ENCODE peak calls at places on chromosome 12, in six cellular contexts. One of them, this sample, is unnamed.

GRCh38 chr12:17035372-17035771 is 429.4 kb upstream of the LMO3 start:
- DNase-seq in lung: no peak
- DNase-seq in stomach: no peak
- DNase-seq in kidney epithelial cell: no peak
- DNase-seq in H1: no peak
- DNase-seq in ascending aorta: no peak
- DNase-seq in this sample: no peak

GRCh38 chr12:68641138-68641537 is 30.4 kb downstream of the RAP1B start:
- DNase-seq in lung: no peak
- DNase-seq in stomach: no peak
- DNase-seq in kidney epithelial cell: no peak
- DNase-seq in H1: no peak
- DNase-seq in ascending aorta: no peak
- DNase-seq in this sample: no peak

GRCh38 chr12:25186788-25187397 is 8.1 kb downstream of the DNAI7 start:
- DNase-seq in lung: no peak
- DNase-seq in stomach: no peak
- DNase-seq in kidney epithelial cell: no peak
- DNase-seq in H1: no peak
- DNase-seq in ascending aorta: no peak
- DNase-seq in this sample: no peak

GRCh38 chr12:27505124-27505523 is 18.9 kb upstream of the PPFIBP1 start:
- DNase-seq in lung: no peak
- DNase-seq in stomach: no peak
- DNase-seq in kidney epithelial cell: no peak
- DNase-seq in H1: no peak
- DNase-seq in ascending aorta: no peak
- DNase-seq in this sample: no peak

GRCh38 chr12:57611116-57611809 is at the start of gene ARHGEF25:
- DNase-seq in lung: peak; percentile 41
- DNase-seq in stomach: peak; percentile 53
- DNase-seq in kidney epithelial cell: no peak
- DNase-seq in H1: no peak
- DNase-seq in ascending aorta: no peak
- DNase-seq in this sample: peak; percentile 93

GRCh38 chr12:67141405-67142018 is 127.6 kb upstream of the CAND1 start:
- DNase-seq in lung: no peak
- DNase-seq in stomach: no peak
- DNase-seq in kidney epithelial cell: no peak
- DNase-seq in H1: no peak
- DNase-seq in ascending aorta: no peak
- DNase-seq in this sample: no peak

GRCh38 chr12:24754690-24755638 is 193.9 kb downstream of the BCAT1 start:
- DNase-seq in lung: peak; percentile 58
- DNase-seq in stomach: no peak
- DNase-seq in kidney epithelial cell: peak; percentile 77
- DNase-seq in H1: no peak
- DNase-seq in ascending aorta: no peak
- DNase-seq in this sample: no peak

GRCh38 chr12:113422030-113422900 is at the start of gene SDSL:
- DNase-seq in lung: peak; percentile 76
- DNase-seq in stomach: peak; percentile 73
- DNase-seq in kidney epithelial cell: peak; percentile 85
- DNase-seq in H1: peak; percentile 29
- DNase-seq in ascending aorta: peak; percentile 57
- DNase-seq in this sample: peak; percentile 80

GRCh38 chr12:11795910-11796459 is 146.5 kb downstream of the ETV6 start:
- DNase-seq in lung: no peak
- DNase-seq in stomach: no peak
- DNase-seq in kidney epithelial cell: peak; percentile 90
- DNase-seq in H1: no peak
- DNase-seq in ascending aorta: no peak
- DNase-seq in this sample: no peak

GRCh38 chr12:69502342-69503081 is 32.3 kb downstream of the FRS2 start:
- DNase-seq in lung: no peak
- DNase-seq in stomach: no peak
- DNase-seq in kidney epithelial cell: no peak
- DNase-seq in H1: no peak
- DNase-seq in ascending aorta: no peak
- DNase-seq in this sample: no peak

GRCh38 chr12:10372534-10372931 is 17.3 kb downstream of the KLRK1 start:
- DNase-seq in lung: no peak
- DNase-seq in stomach: no peak
- DNase-seq in kidney epithelial cell: no peak
- DNase-seq in H1: no peak
- DNase-seq in ascending aorta: no peak
- DNase-seq in this sample: no peak

GRCh38 chr12:62192486-62193250 is 67.5 kb upstream of the USP15 start:
- DNase-seq in lung: peak; percentile 54
- DNase-seq in stomach: peak; percentile 35
- DNase-seq in kidney epithelial cell: no peak
- DNase-seq in H1: no peak
- DNase-seq in ascending aorta: no peak
- DNase-seq in this sample: peak; percentile 59

GRCh38 chr12:43758247-43758727 is 303 bp downstream of the PUS7L start:
- DNase-seq in lung: peak; percentile 45
- DNase-seq in stomach: peak; percentile 26
- DNase-seq in kidney epithelial cell: peak; percentile 9
- DNase-seq in H1: no peak
- DNase-seq in ascending aorta: no peak
- DNase-seq in this sample: peak; percentile 62

GRCh38 chr12:32159925-32160324 is 53.3 kb downstream of the BICD1 start:
- DNase-seq in lung: no peak
- DNase-seq in stomach: no peak
- DNase-seq in kidney epithelial cell: no peak
- DNase-seq in H1: no peak
- DNase-seq in ascending aorta: no peak
- DNase-seq in this sample: no peak

GRCh38 chr12:28780096-28780495 is 369.0 kb upstream of the FAR2 start:
- DNase-seq in lung: no peak
- DNase-seq in stomach: no peak
- DNase-seq in kidney epithelial cell: peak; percentile 65
- DNase-seq in H1: no peak
- DNase-seq in ascending aorta: no peak
- DNase-seq in this sample: no peak

GRCh38 chr12:75208851-75209781 is 523 bp downstream of the KCNC2 start:
- DNase-seq in lung: no peak
- DNase-seq in stomach: no peak
- DNase-seq in kidney epithelial cell: no peak
- DNase-seq in H1: no peak
- DNase-seq in ascending aorta: no peak
- DNase-seq in this sample: no peak

GRCh38 chr12:45839917-45840316 is 110.4 kb downstream of the ARID2 start:
- DNase-seq in lung: no peak
- DNase-seq in stomach: no peak
- DNase-seq in kidney epithelial cell: no peak
- DNase-seq in H1: no peak
- DNase-seq in ascending aorta: no peak
- DNase-seq in this sample: no peak

GRCh38 chr12:53798575-53798974 is 46.8 kb upstream of the CISTR start:
- DNase-seq in lung: no peak
- DNase-seq in stomach: no peak
- DNase-seq in kidney epithelial cell: peak; percentile 21
- DNase-seq in H1: no peak
- DNase-seq in ascending aorta: no peak
- DNase-seq in this sample: no peak

GRCh38 chr12:82089369-82090121 is 268.6 kb downstream of the CCDC59 start:
- DNase-seq in lung: no peak
- DNase-seq in stomach: no peak
- DNase-seq in kidney epithelial cell: no peak
- DNase-seq in H1: no peak
- DNase-seq in ascending aorta: no peak
- DNase-seq in this sample: no peak

GRCh38 chr12:97173672-97174385 is 266.8 kb downstream of the NEDD1 start:
- DNase-seq in lung: no peak
- DNase-seq in stomach: no peak
- DNase-seq in kidney epithelial cell: no peak
- DNase-seq in H1: no peak
- DNase-seq in ascending aorta: no peak
- DNase-seq in this sample: no peak

GRCh38 chr12:103382119-103382518 is 113.6 kb downstream of the C12orf42 start:
- DNase-seq in lung: no peak
- DNase-seq in stomach: no peak
- DNase-seq in kidney epithelial cell: no peak
- DNase-seq in H1: no peak
- DNase-seq in ascending aorta: no peak
- DNase-seq in this sample: no peak

GRCh38 chr12:11840350-11840749 is 190.9 kb downstream of the ETV6 start:
- DNase-seq in lung: no peak
- DNase-seq in stomach: no peak
- DNase-seq in kidney epithelial cell: no peak
- DNase-seq in H1: no peak
- DNase-seq in ascending aorta: no peak
- DNase-seq in this sample: no peak

GRCh38 chr12:58741226-58741625 is 179.1 kb downstream of the LRIG3 start:
- DNase-seq in lung: no peak
- DNase-seq in stomach: no peak
- DNase-seq in kidney epithelial cell: no peak
- DNase-seq in H1: no peak
- DNase-seq in ascending aorta: no peak
- DNase-seq in this sample: no peak

GRCh38 chr12:79944565-79944964 is 9.7 kb upstream of the PPP1R12A start:
- DNase-seq in lung: no peak
- DNase-seq in stomach: no peak
- DNase-seq in kidney epithelial cell: no peak
- DNase-seq in H1: no peak
- DNase-seq in ascending aorta: no peak
- DNase-seq in this sample: no peak

GRCh38 chr12:6180300-6181051 is 19.7 kb upstream of the CD9 start:
- DNase-seq in lung: peak; percentile 63
- DNase-seq in stomach: peak; percentile 57
- DNase-seq in kidney epithelial cell: no peak
- DNase-seq in H1: no peak
- DNase-seq in ascending aorta: no peak
- DNase-seq in this sample: peak; percentile 80

GRCh38 chr12:124044809-124045321 is 71.8 kb downstream of the ZNF664 start:
- DNase-seq in lung: no peak
- DNase-seq in stomach: no peak
- DNase-seq in kidney epithelial cell: no peak
- DNase-seq in H1: no peak
- DNase-seq in ascending aorta: no peak
- DNase-seq in this sample: no peak

GRCh38 chr12:26396402-26396801 is 201.0 kb downstream of the SSPN start:
- DNase-seq in lung: no peak
- DNase-seq in stomach: no peak
- DNase-seq in kidney epithelial cell: no peak
- DNase-seq in H1: no peak
- DNase-seq in ascending aorta: no peak
- DNase-seq in this sample: no peak

GRCh38 chr12:100717733-100718067 is 76.9 kb upstream of the ANO4 start:
- DNase-seq in lung: no peak
- DNase-seq in stomach: no peak
- DNase-seq in kidney epithelial cell: no peak
- DNase-seq in H1: no peak
- DNase-seq in ascending aorta: no peak
- DNase-seq in this sample: no peak

GRCh38 chr12:100716658-100716948 is 78.0 kb upstream of the ANO4 start:
- DNase-seq in lung: no peak
- DNase-seq in stomach: no peak
- DNase-seq in kidney epithelial cell: no peak
- DNase-seq in H1: no peak
- DNase-seq in ascending aorta: no peak
- DNase-seq in this sample: no peak

GRCh38 chr12:100720016-100720654 is 74.4 kb upstream of the ANO4 start:
- DNase-seq in lung: no peak
- DNase-seq in stomach: no peak
- DNase-seq in kidney epithelial cell: no peak
- DNase-seq in H1: no peak
- DNase-seq in ascending aorta: no peak
- DNase-seq in this sample: no peak

GRCh38 chr12:100716949-100717732 is 77.4 kb upstream of the ANO4 start:
- DNase-seq in lung: no peak
- DNase-seq in stomach: no peak
- DNase-seq in kidney epithelial cell: no peak
- DNase-seq in H1: no peak
- DNase-seq in ascending aorta: no peak
- DNase-seq in this sample: no peak

DNA sequence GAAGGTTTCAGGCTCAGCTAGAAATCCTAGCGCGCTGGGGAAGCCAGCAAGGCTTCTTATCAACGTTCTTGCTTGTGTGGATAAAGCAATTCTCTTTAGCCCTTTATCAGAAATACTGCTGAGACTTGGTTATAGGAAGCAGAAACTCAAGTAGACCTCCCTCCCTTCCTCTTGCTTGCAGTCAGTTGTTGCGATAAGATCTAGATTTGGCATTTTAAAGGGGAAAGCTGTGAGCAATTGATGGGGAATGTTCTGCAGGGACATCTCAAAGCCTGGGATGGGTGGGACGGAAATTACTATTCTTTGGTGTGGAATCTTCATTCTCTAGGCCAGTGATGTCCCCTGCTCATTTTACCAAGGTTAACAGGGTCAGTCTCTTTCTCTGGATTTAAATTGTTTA is 76.4 kb upstream of the ANO4 start:
- DNase-seq in lung: no peak
- DNase-seq in stomach: no peak
- DNase-seq in kidney epithelial cell: no peak
- DNase-seq in H1: no peak
- DNase-seq in ascending aorta: no peak
- DNase-seq in this sample: no peak
- H3K27me3 ChIP-seq in lung: peaks cover 17% of the 10 kb centered on the region
- H3K27me3 ChIP-seq in stomach: peaks cover 79% of the 10 kb centered on the region
- H3K27me3 ChIP-seq in kidney epithelial cell: peaks cover 27% of the 10 kb centered on the region
- H3K27me3 ChIP-seq in H1: peaks cover 20% of the 10 kb centered on the region
- H3K27me3 ChIP-seq in ascending aorta: no peaks in the 10 kb centered on the region
- H3K27me3 ChIP-seq in this sample: peaks cover 53% of the 10 kb centered on the region

GRCh38 chr12:2004113-2004929 is at the start of gene DCP1B:
- DNase-seq in lung: peak; percentile 96
- DNase-seq in stomach: peak; percentile 97
- DNase-seq in kidney epithelial cell: peak; percentile 89
- DNase-seq in H1: peak; percentile 96
- DNase-seq in ascending aorta: peak; percentile 90
- DNase-seq in this sample: peak; percentile 99
- TF ChIP-seq CTCF in lung: no peak
- TF ChIP-seq CTCF in stomach: no peak
- TF ChIP-seq CTCF in kidney epithelial cell: no peak
- TF ChIP-seq CTCF in H1: no peak
- TF ChIP-seq CTCF in ascending aorta: peak; percentile 2
- TF ChIP-seq CTCF in this sample: no peak

GRCh38 chr12:52657305-52657902 is 5.4 kb upstream of the KRT2 start:
- DNase-seq in lung: no peak
- DNase-seq in stomach: no peak
- DNase-seq in kidney epithelial cell: no peak
- DNase-seq in H1: no peak
- DNase-seq in ascending aorta: no peak
- DNase-seq in this sample: no peak
- H3K27me3 ChIP-seq in lung: no peaks in the 10 kb centered on the region
- H3K27me3 ChIP-seq in stomach: peaks cover 39% of the 10 kb centered on the region
- H3K27me3 ChIP-seq in kidney epithelial cell: no peaks in the 10 kb centered on the region
- H3K27me3 ChIP-seq in H1: no peaks in the 10 kb centered on the region
- H3K27me3 ChIP-seq in ascending aorta: no peaks in the 10 kb centered on the region
- H3K27me3 ChIP-seq in this sample: no peaks in the 10 kb centered on the region

DNA sequence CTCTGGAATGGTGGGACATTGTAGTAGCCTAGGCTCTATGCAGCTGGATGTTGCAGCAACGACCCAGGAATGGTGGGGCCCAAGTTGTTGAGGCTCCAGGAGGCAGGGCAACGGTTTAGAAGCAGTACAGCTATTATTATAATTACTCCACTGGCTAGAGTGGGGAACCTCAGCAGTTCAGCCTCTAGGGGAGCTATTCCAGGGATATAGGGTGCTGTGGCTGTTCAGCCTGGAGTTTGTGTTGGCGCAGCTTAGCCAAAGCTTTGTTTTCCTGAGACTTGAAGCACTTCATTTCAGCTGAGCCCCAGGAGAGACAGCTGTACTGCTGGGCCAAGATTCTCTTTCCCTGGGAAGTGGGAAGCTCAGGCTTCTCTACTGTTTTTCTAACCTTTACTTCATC is 1023.0 kb upstream of the ATXN7L3B start:
- DNase-seq in lung: no peak
- DNase-seq in stomach: no peak
- DNase-seq in kidney epithelial cell: no peak
- DNase-seq in H1: peak; percentile 17
- DNase-seq in ascending aorta: no peak
- DNase-seq in this sample: no peak
- TF ChIP-seq CTCF in lung: no peak
- TF ChIP-seq CTCF in stomach: no peak
- TF ChIP-seq CTCF in kidney epithelial cell: no peak
- TF ChIP-seq CTCF in H1: peak; percentile 63
- TF ChIP-seq CTCF in ascending aorta: no peak
- TF ChIP-seq CTCF in this sample: no peak